ENCODE peak calls at places on chromosomes 6 and 20, in six cellular contexts. W is tibial nerve, X is tibial artery, U is GM12878, E is OCI-LY7, K is epithelial cell of proximal tubule. J is an unnamed sample.

GRCh38 chr6:81950877-81951276 is 198.4 kb upstream of the TENT5A start:
- DNase-seq in X (no peak), W (no peak), K (no peak), U (peak; percentile 54), E (no peak), J (no peak)

GRCh38 chr6:88871498-88871897 is 91.9 kb downstream of the RNGTT start:
- DNase-seq in X (no peak), U (no peak), E (no peak), K (no peak), W (no peak), J (no peak)

GRCh38 chr6:71038966-71039365 is 82.1 kb upstream of the B3GAT2 start:
- DNase-seq in W (no peak), X (no peak), U (no peak), E (no peak), K (no peak), J (no peak)

GRCh38 chr6:57127763-57128162 is 37.8 kb downstream of the ZNF451 start:
- DNase-seq in W (no peak), E (no peak), U (no peak), X (no peak), K (no peak), J (no peak)

GRCh38 chr20:59242714-59243626 is 57.4 kb upstream of the EDN3 start:
- DNase-seq in W (no peak), X (no peak), E (no peak), K (no peak), U (no peak), J (no peak)

GRCh38 chr6:14661188-14661587 is 543.6 kb downstream of the CD83 start:
- DNase-seq in U (peak; percentile 47), K (peak; percentile 54), X (no peak), E (peak; percentile 79), W (no peak), J (no peak)

GRCh38 chr6:43093361-43094289 is 17.5 kb downstream of the PTK7 start:
- DNase-seq in E (no peak), X (no peak), W (no peak), U (no peak), K (peak; percentile 50), J (peak; percentile 67)

GRCh38 chr6:75155586-75155985 is 50.3 kb downstream of the COL12A1 start:
- DNase-seq in W (no peak), E (no peak), U (no peak), K (no peak), X (no peak), J (no peak)

GRCh38 chr6:48084201-48084600 is 26.8 kb downstream of the PTCHD4 start:
- DNase-seq in E (no peak), U (no peak), X (no peak), K (no peak), W (no peak), J (no peak)

GRCh38 chr6:35242906-35243305 is 16.6 kb upstream of the ZNF76 start:
- DNase-seq in U (no peak), X (no peak), K (no peak), W (no peak), E (no peak), J (no peak)

GRCh38 chr6:139392834-139393233 is 18.4 kb upstream of the CITED2 start:
- DNase-seq in E (no peak), X (no peak), K (no peak), W (no peak), U (peak; percentile 38), J (no peak)

GRCh38 chr20:46999821-47000465 is 105.3 kb downstream of the EYA2 start:
- DNase-seq in X (no peak), K (no peak), E (peak; percentile 90), U (no peak), W (no peak), J (peak; percentile 15)

GRCh38 chr6:163355471-163355991 is 59.0 kb upstream of the QKI start:
- DNase-seq in E (no peak), U (no peak), K (no peak), X (peak; percentile 81), W (no peak), J (no peak)

DNA sequence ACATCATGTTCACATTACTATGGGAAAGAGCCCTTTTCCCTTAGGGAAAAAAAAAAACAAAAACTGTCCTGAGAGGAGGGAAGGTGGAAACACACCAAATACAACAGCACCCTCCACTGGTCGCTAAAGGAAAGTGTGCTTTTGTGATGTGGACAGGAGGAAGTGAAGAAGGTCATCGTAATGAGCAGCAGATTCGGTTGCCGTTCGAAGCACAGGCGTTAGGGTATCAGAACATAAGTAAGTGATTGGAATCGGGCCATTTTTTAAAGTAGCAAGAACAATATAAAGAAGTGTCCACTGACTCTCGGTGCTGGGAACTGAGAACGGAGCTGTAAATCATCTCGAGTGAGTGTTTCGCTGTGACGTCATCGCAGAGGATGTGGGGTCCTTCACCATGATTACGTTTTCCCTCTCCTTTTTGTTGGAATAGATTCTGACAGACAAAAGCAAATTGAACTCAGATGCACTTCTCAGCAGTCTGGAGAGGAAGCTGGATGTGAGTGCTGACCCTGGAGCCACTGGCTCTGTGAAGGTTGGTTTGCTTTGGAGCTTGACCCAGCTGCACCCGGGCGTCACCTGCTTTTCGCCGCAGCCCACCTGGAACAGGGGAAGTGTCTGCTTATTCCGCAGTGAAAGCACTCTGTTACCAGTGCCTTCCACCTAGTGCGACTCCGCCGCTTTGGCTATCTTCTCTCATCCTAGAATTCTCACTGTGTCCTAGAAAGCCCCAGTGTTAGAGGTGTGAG is 203.6 kb upstream of the GMDS start:
- DNase-seq in K (no peak), E (peak; percentile 27), W (peak; percentile 35), X (no peak), U (no peak), J (peak; percentile 11)
- H3K4me3 ChIP-seq in K (peak overlapping the region; percentile 35), E (no peak overlapping the region), W (no peak overlapping the region), X (peak overlapping the region; percentile 35), U (no peak overlapping the region), J (no peak overlapping the region)

DNA sequence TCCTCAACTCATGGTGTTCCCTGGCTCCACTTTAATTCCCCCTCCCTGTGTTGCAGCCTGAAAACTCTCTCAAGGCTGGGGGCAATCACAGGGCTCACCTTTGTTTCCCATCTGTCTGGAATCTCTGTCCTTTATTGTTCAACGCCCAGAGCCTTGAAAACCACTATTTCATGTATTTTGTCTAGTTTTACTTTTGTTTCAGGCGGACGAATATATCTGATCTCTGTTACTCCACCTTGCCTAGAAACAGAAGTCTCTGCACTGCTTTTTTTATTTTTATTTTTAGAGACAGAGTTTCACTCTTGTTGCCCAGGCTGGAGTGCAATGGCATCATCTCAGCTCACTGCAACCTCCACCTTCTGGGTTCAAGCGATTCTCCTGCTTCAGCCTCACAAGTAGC is 27.6 kb downstream of the PLAGL2 start:
- DNase-seq in K (no peak), U (no peak), X (peak; percentile 38), W (no peak), E (no peak), J (no peak)
- H3K4me3 ChIP-seq in K (no peak overlapping the region), U (no peak overlapping the region), X (no peak overlapping the region), W (no peak overlapping the region), E (no peak overlapping the region), J (no peak overlapping the region)

DNA sequence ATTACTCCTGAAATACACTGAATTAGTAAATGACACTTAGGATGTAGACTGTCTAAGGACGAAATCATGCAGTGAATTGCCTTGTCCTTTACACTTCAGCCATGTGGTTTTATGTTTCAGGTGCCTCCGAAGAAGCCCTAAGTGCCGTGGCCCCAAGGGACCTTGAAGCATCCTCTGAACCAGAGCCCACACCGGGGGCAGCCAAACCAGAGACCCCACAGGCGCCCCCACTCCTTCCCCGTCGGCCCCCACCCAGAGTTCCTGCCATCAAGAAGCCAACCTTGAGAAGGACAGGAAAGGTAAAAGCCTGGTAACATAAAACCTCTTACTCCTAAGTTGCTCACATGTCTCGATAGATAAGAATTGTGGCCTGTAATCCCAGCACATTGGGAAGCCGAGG is 75.3 kb downstream of the SERAC1 start:
- DNase-seq in X (no peak), U (no peak), E (no peak), W (no peak), K (no peak), J (no peak)
- H3K4me3 ChIP-seq in X (no peak overlapping the region), U (no peak overlapping the region), E (no peak overlapping the region), W (no peak overlapping the region), K (no peak overlapping the region), J (no peak overlapping the region)

DNA sequence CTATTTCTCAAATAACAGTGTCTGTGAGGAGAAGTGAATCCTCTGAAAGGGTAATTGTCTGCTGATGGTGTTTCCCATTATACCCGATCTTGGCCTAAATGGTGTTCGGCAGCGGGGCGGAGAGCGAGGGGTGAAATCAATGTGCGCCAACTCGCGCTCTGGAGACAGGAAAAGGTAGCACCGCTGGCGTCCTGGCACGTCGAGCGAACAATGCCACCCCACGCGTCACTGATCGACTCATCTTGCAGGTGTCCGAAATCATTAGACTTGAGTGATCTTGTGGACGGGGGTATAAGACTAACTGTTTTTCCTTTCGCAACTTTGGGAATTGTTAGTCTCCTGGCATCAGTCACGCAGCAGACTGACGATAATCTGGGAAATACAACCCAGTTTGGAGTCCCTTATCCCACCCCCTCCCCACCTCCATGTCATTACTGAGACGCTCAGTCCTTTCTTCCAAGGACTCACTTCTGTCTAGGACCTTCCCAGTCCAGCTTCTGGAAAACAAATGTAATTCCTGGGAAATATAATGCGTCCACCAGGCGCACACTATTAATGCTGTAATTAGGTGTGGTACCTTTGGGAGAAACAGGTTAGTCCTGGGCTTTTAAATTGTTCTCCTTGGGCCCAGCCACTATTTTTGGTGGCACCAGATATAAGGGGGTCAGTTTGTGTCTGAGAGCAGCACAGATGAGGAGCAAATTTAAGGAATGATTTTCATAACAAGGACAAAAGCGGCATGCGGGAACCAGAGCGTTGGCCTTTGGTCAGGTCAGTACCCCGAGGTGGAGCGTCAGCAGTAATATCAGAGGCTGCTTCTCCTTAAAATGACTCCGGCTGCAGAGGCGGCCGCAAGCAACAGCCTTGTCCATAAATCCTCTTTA is 2.3 kb downstream of the LINC00237 start:
- DNase-seq in E (no peak), U (no peak), X (no peak), K (no peak), W (no peak), J (no peak)
- H3K4me3 ChIP-seq in E (no peak overlapping the region), U (no peak overlapping the region), X (no peak overlapping the region), K (no peak overlapping the region), W (no peak overlapping the region), J (no peak overlapping the region)

DNA sequence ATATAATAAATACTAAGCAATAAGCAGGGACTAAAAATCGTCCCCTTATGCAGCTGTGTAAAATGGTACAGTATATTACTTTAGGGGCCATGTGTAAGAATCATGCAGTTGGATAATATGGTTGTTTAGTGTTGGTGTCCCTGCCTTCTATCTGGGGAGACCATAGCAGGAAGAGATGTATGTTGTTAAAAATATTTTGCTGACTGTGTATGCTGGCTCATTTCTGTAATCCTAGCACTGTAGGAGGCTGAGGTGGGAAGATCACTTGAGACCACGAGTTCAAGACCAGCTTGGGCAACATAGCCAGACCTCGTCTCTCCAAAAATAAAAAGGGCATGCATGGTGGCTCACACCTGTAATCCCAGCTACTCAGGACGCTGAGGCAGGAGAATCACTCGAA is 5.6 kb downstream of the PANK2 start:
- DNase-seq in W (no peak), X (no peak), U (no peak), E (no peak), K (no peak), J (no peak)
- H3K4me3 ChIP-seq in W (no peak overlapping the region), X (no peak overlapping the region), U (peak overlapping the region; percentile 45), E (no peak overlapping the region), K (no peak overlapping the region), J (no peak overlapping the region)

DNA sequence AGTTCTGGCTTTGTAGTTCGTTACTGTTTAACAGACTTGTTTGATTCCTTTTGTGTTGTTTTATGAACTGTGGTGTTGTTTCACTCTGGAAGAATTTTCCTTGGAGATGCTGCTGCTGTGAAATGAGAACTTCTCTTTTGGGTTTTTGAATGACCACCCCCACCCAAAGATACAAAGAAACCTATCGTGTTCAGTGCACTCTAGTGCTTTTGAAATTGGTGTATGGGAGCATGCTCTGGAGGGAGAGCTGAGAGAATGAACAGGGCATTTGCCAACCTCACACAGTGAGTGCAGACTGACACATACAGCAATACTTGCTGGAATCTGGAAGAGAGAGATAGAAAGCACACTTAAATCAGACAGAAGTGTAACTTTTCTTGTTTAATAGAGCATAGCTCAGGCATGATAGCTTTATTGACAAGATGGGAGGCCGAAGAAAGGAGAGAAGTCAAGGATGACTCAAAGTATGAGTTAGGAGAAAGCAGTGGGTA is 293.1 kb downstream of the SOX4 start:
- DNase-seq in X (no peak), W (no peak), K (peak; percentile 93), U (no peak), E (no peak), J (no peak)
- H3K4me3 ChIP-seq in X (no peak overlapping the region), W (no peak overlapping the region), K (peak overlapping the region; percentile 49), U (no peak overlapping the region), E (no peak overlapping the region), J (peak overlapping the region; percentile 47)

J was measured in Jurkat, Clone E6-1.